ENCODE peak calls at places on chromosomes 6 and 20, in ten cellular contexts. One of them, this sample, is unnamed.

GRCh38 chr6:97177905-97178304 is 105.1 kb downstream of the MMS22L start:
- DNase-seq in transverse colon: no peak
- DNase-seq in breast epithelium: no peak
- DNase-seq in prostate gland: no peak
- DNase-seq in stomach: no peak
- DNase-seq in suprapubic skin: no peak
- DNase-seq in upper lobe of left lung: no peak
- DNase-seq in HCT116: no peak
- DNase-seq in GM12891: no peak
- DNase-seq in endothelial cell of umbilical vein: no peak
- DNase-seq in this sample: no peak

GRCh38 chr6:79261666-79262065 is 27.2 kb upstream of the HMGN3 start:
- DNase-seq in breast epithelium: no peak
- DNase-seq in HCT116: no peak
- DNase-seq in prostate gland: no peak
- DNase-seq in transverse colon: no peak
- DNase-seq in endothelial cell of umbilical vein: no peak
- DNase-seq in upper lobe of left lung: no peak
- DNase-seq in stomach: no peak
- DNase-seq in suprapubic skin: no peak
- DNase-seq in GM12891: no peak
- DNase-seq in this sample: no peak

GRCh38 chr20:52983726-52984450 is 11.7 kb downstream of the TSHZ2 start:
- DNase-seq in transverse colon: no peak
- DNase-seq in upper lobe of left lung: peak; percentile 20
- DNase-seq in breast epithelium: no peak
- DNase-seq in suprapubic skin: no peak
- DNase-seq in prostate gland: no peak
- DNase-seq in stomach: no peak
- DNase-seq in endothelial cell of umbilical vein: no peak
- DNase-seq in GM12891: no peak
- DNase-seq in HCT116: no peak
- DNase-seq in this sample: no peak

GRCh38 chr20:5914859-5915258 is 35.5 kb downstream of the TRMT6 start:
- DNase-seq in GM12891: no peak
- DNase-seq in endothelial cell of umbilical vein: no peak
- DNase-seq in stomach: no peak
- DNase-seq in prostate gland: no peak
- DNase-seq in breast epithelium: no peak
- DNase-seq in upper lobe of left lung: no peak
- DNase-seq in suprapubic skin: no peak
- DNase-seq in transverse colon: no peak
- DNase-seq in HCT116: no peak
- DNase-seq in this sample: no peak

GRCh38 chr20:62350098-62350628 is 16.9 kb downstream of the LAMA5 start:
- DNase-seq in upper lobe of left lung: peak; percentile 80
- DNase-seq in HCT116: peak; percentile 87
- DNase-seq in GM12891: no peak
- DNase-seq in prostate gland: peak; percentile 90
- DNase-seq in stomach: peak; percentile 58
- DNase-seq in suprapubic skin: no peak
- DNase-seq in endothelial cell of umbilical vein: no peak
- DNase-seq in breast epithelium: peak; percentile 82
- DNase-seq in transverse colon: peak; percentile 68
- DNase-seq in this sample: no peak

GRCh38 chr20:51359947-51360346 is 182.6 kb downstream of the NFATC2 start:
- DNase-seq in endothelial cell of umbilical vein: no peak
- DNase-seq in stomach: no peak
- DNase-seq in HCT116: no peak
- DNase-seq in transverse colon: no peak
- DNase-seq in upper lobe of left lung: no peak
- DNase-seq in GM12891: no peak
- DNase-seq in prostate gland: no peak
- DNase-seq in suprapubic skin: no peak
- DNase-seq in breast epithelium: no peak
- DNase-seq in this sample: no peak

GRCh38 chr6:140062042-140063041 is 687.9 kb upstream of the CITED2 start:
- DNase-seq in suprapubic skin: peak; percentile 82
- DNase-seq in prostate gland: peak; percentile 19
- DNase-seq in upper lobe of left lung: no peak
- DNase-seq in HCT116: no peak
- DNase-seq in transverse colon: peak; percentile 27
- DNase-seq in endothelial cell of umbilical vein: peak; percentile 69
- DNase-seq in GM12891: no peak
- DNase-seq in breast epithelium: peak; percentile 62
- DNase-seq in stomach: peak; percentile 26
- DNase-seq in this sample: no peak

GRCh38 chr20:9409981-9410380 is 104.4 kb upstream of the LAMP5 start:
- DNase-seq in stomach: no peak
- DNase-seq in GM12891: no peak
- DNase-seq in endothelial cell of umbilical vein: no peak
- DNase-seq in upper lobe of left lung: no peak
- DNase-seq in transverse colon: no peak
- DNase-seq in breast epithelium: no peak
- DNase-seq in prostate gland: no peak
- DNase-seq in suprapubic skin: no peak
- DNase-seq in HCT116: no peak
- DNase-seq in this sample: no peak

GRCh38 chr6:97068211-97068610 is 143.7 kb downstream of the KLHL32 start:
- DNase-seq in suprapubic skin: no peak
- DNase-seq in GM12891: no peak
- DNase-seq in breast epithelium: no peak
- DNase-seq in stomach: no peak
- DNase-seq in HCT116: peak; percentile 12
- DNase-seq in upper lobe of left lung: no peak
- DNase-seq in prostate gland: no peak
- DNase-seq in transverse colon: no peak
- DNase-seq in endothelial cell of umbilical vein: peak; percentile 47
- DNase-seq in this sample: no peak

GRCh38 chr20:4949833-4950178 is 51.5 kb downstream of the SLC23A2 start:
- DNase-seq in endothelial cell of umbilical vein: peak; percentile 46
- DNase-seq in suprapubic skin: no peak
- DNase-seq in GM12891: peak; percentile 27
- DNase-seq in stomach: no peak
- DNase-seq in upper lobe of left lung: no peak
- DNase-seq in transverse colon: no peak
- DNase-seq in HCT116: no peak
- DNase-seq in prostate gland: peak; percentile 68
- DNase-seq in breast epithelium: no peak
- DNase-seq in this sample: no peak

GRCh38 chr6:132491881-132492280 is 21.0 kb downstream of the STX7 start:
- DNase-seq in suprapubic skin: no peak
- DNase-seq in GM12891: no peak
- DNase-seq in breast epithelium: no peak
- DNase-seq in upper lobe of left lung: no peak
- DNase-seq in transverse colon: no peak
- DNase-seq in stomach: no peak
- DNase-seq in endothelial cell of umbilical vein: no peak
- DNase-seq in HCT116: no peak
- DNase-seq in prostate gland: no peak
- DNase-seq in this sample: no peak

GRCh38 chr6:112595201-112595600 is 248.1 kb downstream of the RFPL4B start:
- DNase-seq in endothelial cell of umbilical vein: no peak
- DNase-seq in suprapubic skin: no peak
- DNase-seq in transverse colon: no peak
- DNase-seq in upper lobe of left lung: no peak
- DNase-seq in GM12891: no peak
- DNase-seq in HCT116: no peak
- DNase-seq in prostate gland: no peak
- DNase-seq in stomach: no peak
- DNase-seq in breast epithelium: no peak
- DNase-seq in this sample: no peak

GRCh38 chr6:79878142-79878748 is 69.1 kb downstream of the ELOVL4 start:
- DNase-seq in suprapubic skin: no peak
- DNase-seq in HCT116: no peak
- DNase-seq in GM12891: no peak
- DNase-seq in upper lobe of left lung: no peak
- DNase-seq in breast epithelium: peak; percentile 22
- DNase-seq in endothelial cell of umbilical vein: no peak
- DNase-seq in stomach: peak; percentile 52
- DNase-seq in prostate gland: no peak
- DNase-seq in transverse colon: no peak
- DNase-seq in this sample: no peak

GRCh38 chr6:137967689-137968467 is 100.8 kb downstream of the TNFAIP3 start:
- DNase-seq in transverse colon: no peak
- DNase-seq in endothelial cell of umbilical vein: no peak
- DNase-seq in prostate gland: no peak
- DNase-seq in GM12891: no peak
- DNase-seq in stomach: no peak
- DNase-seq in suprapubic skin: no peak
- DNase-seq in HCT116: no peak
- DNase-seq in upper lobe of left lung: no peak
- DNase-seq in breast epithelium: no peak
- DNase-seq in this sample: peak; percentile 67

GRCh38 chr6:109482913-109483743 is at the start of gene ZBTB24:
- DNase-seq in HCT116: peak; percentile 69
- DNase-seq in transverse colon: peak; percentile 94
- DNase-seq in stomach: peak; percentile 93
- DNase-seq in upper lobe of left lung: peak; percentile 98
- DNase-seq in endothelial cell of umbilical vein: peak; percentile 79
- DNase-seq in suprapubic skin: peak; percentile 92
- DNase-seq in breast epithelium: peak; percentile 85
- DNase-seq in GM12891: peak; percentile 87
- DNase-seq in prostate gland: peak; percentile 91
- DNase-seq in this sample: peak; percentile 99
- TF ChIP-seq POLR2AphosphoS5 in HCT116: peak; percentile 80
- TF ChIP-seq POLR2AphosphoS5 in transverse colon: peak; percentile 88
- TF ChIP-seq POLR2AphosphoS5 in stomach: peak; percentile 94
- TF ChIP-seq POLR2AphosphoS5 in upper lobe of left lung: peak; percentile 76
- TF ChIP-seq POLR2AphosphoS5 in endothelial cell of umbilical vein: peak; percentile 90
- TF ChIP-seq POLR2AphosphoS5 in suprapubic skin: peak; percentile 30
- TF ChIP-seq POLR2AphosphoS5 in breast epithelium: peak; percentile 62
- TF ChIP-seq POLR2AphosphoS5 in GM12891: no peak
- TF ChIP-seq POLR2AphosphoS5 in prostate gland: peak; percentile 82
- TF ChIP-seq POLR2AphosphoS5 in this sample: peak; percentile 93

DNA sequence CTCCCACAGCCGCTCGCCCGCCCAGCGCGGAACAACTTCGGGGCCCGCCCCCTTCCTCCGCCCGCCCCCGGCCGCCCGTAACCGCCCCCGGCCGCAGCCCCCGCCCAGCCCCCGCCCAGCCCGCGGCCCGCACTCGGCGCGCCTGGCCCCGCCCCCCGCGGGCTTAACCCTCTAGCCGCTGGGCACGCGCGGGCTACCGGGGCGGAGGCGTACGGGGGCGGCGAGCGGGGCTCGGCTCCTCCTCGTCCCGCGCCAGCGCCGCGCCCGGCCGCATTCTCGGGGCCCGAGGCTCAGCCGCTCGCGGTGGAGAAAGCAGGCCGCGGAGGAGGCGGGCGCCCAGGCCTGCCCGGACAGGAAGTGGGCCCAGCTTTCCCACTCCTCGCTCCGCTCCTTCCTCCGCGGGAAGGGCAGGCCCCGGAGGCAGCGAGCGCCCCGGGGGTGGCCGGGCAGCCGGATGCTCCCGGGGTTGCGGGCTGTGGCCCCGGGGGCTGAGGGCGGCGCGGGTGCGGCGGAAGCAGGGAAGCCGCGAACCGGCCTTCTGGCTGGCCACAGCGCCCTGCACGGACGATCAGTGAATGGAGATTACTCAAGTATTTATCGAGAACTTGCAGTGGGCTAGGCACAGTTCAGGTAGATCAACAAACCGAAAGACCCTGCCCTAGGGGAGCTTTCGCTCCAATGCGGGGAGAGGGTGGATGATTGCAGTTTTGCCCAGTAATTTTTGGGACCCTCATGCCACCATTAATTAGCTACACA is at the start of gene TRAM2:
- DNase-seq in transverse colon: peak; percentile 89
- DNase-seq in upper lobe of left lung: peak; percentile 98
- DNase-seq in suprapubic skin: peak; percentile 88
- DNase-seq in endothelial cell of umbilical vein: peak; percentile 75
- DNase-seq in HCT116: peak; percentile 27
- DNase-seq in prostate gland: peak; percentile 74
- DNase-seq in GM12891: peak; percentile 70
- DNase-seq in stomach: peak; percentile 89
- DNase-seq in breast epithelium: peak; percentile 57
- DNase-seq in this sample: peak; percentile 96
- TF ChIP-seq POLR2A in transverse colon: peak; percentile 71
- TF ChIP-seq POLR2A in upper lobe of left lung: no peak
- TF ChIP-seq POLR2A in suprapubic skin: peak; percentile 48
- TF ChIP-seq POLR2A in endothelial cell of umbilical vein: peak; percentile 76
- TF ChIP-seq POLR2A in HCT116: peak; percentile 57
- TF ChIP-seq POLR2A in prostate gland: peak; percentile 49
- TF ChIP-seq POLR2A in GM12891: no peak
- TF ChIP-seq POLR2A in stomach: peak; percentile 13
- TF ChIP-seq POLR2A in breast epithelium: no peak
- TF ChIP-seq POLR2A in this sample: no peak

DNA sequence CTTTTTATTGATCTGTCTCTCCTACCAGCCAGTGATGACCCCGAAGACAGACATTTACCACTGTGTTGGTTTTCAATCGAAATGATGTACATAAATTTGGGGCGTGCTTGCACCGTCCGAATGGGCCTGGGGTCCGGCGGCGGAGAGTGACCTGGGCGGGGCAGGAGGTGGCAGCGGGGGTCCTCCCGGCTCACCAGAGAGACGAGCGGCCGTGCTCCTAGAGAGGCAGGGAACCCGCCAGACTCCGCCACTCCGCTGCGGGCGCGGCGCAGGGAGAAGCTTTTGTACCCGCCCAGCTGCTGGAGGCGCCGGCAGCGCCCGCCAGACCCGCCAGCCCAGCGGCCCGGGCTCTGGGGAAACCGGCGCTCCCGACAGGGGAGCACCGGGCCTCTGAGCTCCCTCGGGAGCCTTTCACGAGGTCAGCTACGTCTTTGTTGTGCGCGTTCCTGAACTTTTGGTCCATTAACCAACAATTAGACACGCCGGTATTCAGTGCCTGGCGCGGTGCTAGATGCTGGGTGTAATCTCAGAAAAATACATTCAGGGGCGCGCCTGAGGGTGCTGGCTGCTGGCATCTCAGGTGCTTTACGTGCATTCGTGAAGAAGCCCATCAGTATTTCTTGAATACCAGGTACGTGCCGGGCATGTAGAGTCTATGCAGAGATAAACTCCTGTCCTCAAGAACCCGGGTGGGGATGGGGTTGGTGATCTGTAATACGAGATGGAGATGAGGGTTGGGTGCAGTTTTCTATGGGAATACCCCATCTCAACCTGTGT is at the start of gene PGBD1:
- DNase-seq in stomach: peak; percentile 72
- DNase-seq in breast epithelium: peak; percentile 24
- DNase-seq in prostate gland: peak; percentile 39
- DNase-seq in endothelial cell of umbilical vein: peak; percentile 77
- DNase-seq in suprapubic skin: no peak
- DNase-seq in upper lobe of left lung: peak; percentile 95
- DNase-seq in transverse colon: peak; percentile 71
- DNase-seq in GM12891: peak; percentile 46
- DNase-seq in HCT116: peak; percentile 13
- DNase-seq in this sample: peak; percentile 91
- TF ChIP-seq POLR2AphosphoS5 in stomach: peak; percentile 34
- TF ChIP-seq POLR2AphosphoS5 in breast epithelium: no peak
- TF ChIP-seq POLR2AphosphoS5 in prostate gland: no peak
- TF ChIP-seq POLR2AphosphoS5 in endothelial cell of umbilical vein: peak; percentile 79
- TF ChIP-seq POLR2AphosphoS5 in suprapubic skin: no peak
- TF ChIP-seq POLR2AphosphoS5 in upper lobe of left lung: peak; percentile 30
- TF ChIP-seq POLR2AphosphoS5 in transverse colon: peak; percentile 42
- TF ChIP-seq POLR2AphosphoS5 in GM12891: no peak
- TF ChIP-seq POLR2AphosphoS5 in HCT116: peak; percentile 65
- TF ChIP-seq POLR2AphosphoS5 in this sample: peak; percentile 80

DNA sequence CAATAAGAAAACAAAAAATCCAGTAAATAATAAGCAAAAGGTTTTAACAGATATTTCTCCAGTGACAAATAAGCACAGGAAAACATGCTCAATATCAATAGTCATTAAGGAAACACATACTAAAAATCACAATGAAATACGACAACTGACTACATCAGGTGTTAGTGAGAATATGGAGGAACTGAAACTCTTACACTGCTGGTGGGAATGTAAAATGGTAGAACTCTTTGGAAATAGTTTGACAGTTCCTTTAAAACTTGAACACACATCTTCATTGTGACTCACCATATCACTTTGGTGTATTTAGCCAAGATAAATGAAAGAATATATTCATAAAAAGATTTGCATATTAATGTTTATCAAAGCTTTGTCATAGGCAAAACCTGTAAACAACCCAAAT is 11.3 kb upstream of the MAP3K5 start:
- DNase-seq in endothelial cell of umbilical vein: no peak
- DNase-seq in GM12891: no peak
- DNase-seq in breast epithelium: no peak
- DNase-seq in HCT116: no peak
- DNase-seq in upper lobe of left lung: no peak
- DNase-seq in prostate gland: no peak
- DNase-seq in stomach: no peak
- DNase-seq in suprapubic skin: no peak
- DNase-seq in transverse colon: no peak
- DNase-seq in this sample: no peak
- TF ChIP-seq POLR2A in endothelial cell of umbilical vein: no peak
- TF ChIP-seq POLR2A in GM12891: no peak
- TF ChIP-seq POLR2A in breast epithelium: no peak
- TF ChIP-seq POLR2A in HCT116: no peak
- TF ChIP-seq POLR2A in upper lobe of left lung: no peak
- TF ChIP-seq POLR2A in prostate gland: no peak
- TF ChIP-seq POLR2A in stomach: no peak
- TF ChIP-seq POLR2A in suprapubic skin: no peak
- TF ChIP-seq POLR2A in transverse colon: no peak
- TF ChIP-seq POLR2A in this sample: no peak